ENCODE peak calls at places on chromosomes 6 and 20, in eight cellular contexts. One of them, this sample, is unnamed.

GRCh38 chr6:39952170-39952569 is 17.9 kb upstream of the MOCS1 start:
- DNase-seq in HCT116: no peak
- DNase-seq in A549: no peak
- DNase-seq in K562: no peak
- DNase-seq in H1: no peak
- DNase-seq in HepG2: no peak
- DNase-seq in GM12878: no peak
- DNase-seq in endothelial cell of umbilical vein: no peak
- DNase-seq in this sample: no peak

GRCh38 chr20:57392130-57392445 is 892 bp downstream of the RBM38 start:
- DNase-seq in GM12878: no peak
- DNase-seq in K562: no peak
- DNase-seq in H1: no peak
- DNase-seq in A549: no peak
- DNase-seq in endothelial cell of umbilical vein: no peak
- DNase-seq in HepG2: no peak
- DNase-seq in HCT116: no peak
- DNase-seq in this sample: peak

GRCh38 chr20:4726710-4727391 is 5.1 kb downstream of the PRND start:
- DNase-seq in K562: no peak
- DNase-seq in GM12878: peak
- DNase-seq in H1: no peak
- DNase-seq in HepG2: no peak
- DNase-seq in A549: no peak
- DNase-seq in HCT116: no peak
- DNase-seq in endothelial cell of umbilical vein: peak
- DNase-seq in this sample: peak

GRCh38 chr6:150006961-150007464 is 18.3 kb downstream of the RAET1L start:
- DNase-seq in GM12878: no peak
- DNase-seq in endothelial cell of umbilical vein: no peak
- DNase-seq in H1: no peak
- DNase-seq in HepG2: no peak
- DNase-seq in A549: peak
- DNase-seq in K562: peak
- DNase-seq in HCT116: no peak
- DNase-seq in this sample: peak

GRCh38 chr20:37373020-37373592 is 27.2 kb downstream of the SRC start:
- DNase-seq in endothelial cell of umbilical vein: no peak
- DNase-seq in HCT116: no peak
- DNase-seq in H1: no peak
- DNase-seq in A549: no peak
- DNase-seq in HepG2: no peak
- DNase-seq in GM12878: no peak
- DNase-seq in K562: no peak
- DNase-seq in this sample: no peak

GRCh38 chr6:53216301-53216700 is 67.7 kb upstream of the GCM1 start:
- DNase-seq in H1: no peak
- DNase-seq in A549: no peak
- DNase-seq in HCT116: no peak
- DNase-seq in HepG2: no peak
- DNase-seq in endothelial cell of umbilical vein: no peak
- DNase-seq in K562: no peak
- DNase-seq in GM12878: no peak
- DNase-seq in this sample: peak

GRCh38 chr6:131122007-131122406 is 13.3 kb upstream of the AKAP7 start:
- DNase-seq in H1: no peak
- DNase-seq in HCT116: no peak
- DNase-seq in HepG2: no peak
- DNase-seq in endothelial cell of umbilical vein: no peak
- DNase-seq in GM12878: no peak
- DNase-seq in K562: no peak
- DNase-seq in A549: no peak
- DNase-seq in this sample: no peak

GRCh38 chr6:50939931-50940330 is 121.3 kb downstream of the TFAP2B start:
- DNase-seq in HCT116: no peak
- DNase-seq in K562: no peak
- DNase-seq in H1: no peak
- DNase-seq in GM12878: no peak
- DNase-seq in endothelial cell of umbilical vein: no peak
- DNase-seq in HepG2: no peak
- DNase-seq in A549: no peak
- DNase-seq in this sample: no peak

GRCh38 chr6:50264995-50265571 is 215.4 kb upstream of the DEFB112 start:
- DNase-seq in HCT116: no peak
- DNase-seq in A549: no peak
- DNase-seq in H1: no peak
- DNase-seq in HepG2: peak
- DNase-seq in K562: no peak
- DNase-seq in endothelial cell of umbilical vein: no peak
- DNase-seq in GM12878: no peak
- DNase-seq in this sample: peak

GRCh38 chr6:448296-449056 is 56.9 kb downstream of the IRF4 start:
- DNase-seq in HCT116: no peak
- DNase-seq in endothelial cell of umbilical vein: no peak
- DNase-seq in A549: no peak
- DNase-seq in HepG2: no peak
- DNase-seq in H1: no peak
- DNase-seq in GM12878: no peak
- DNase-seq in K562: no peak
- DNase-seq in this sample: no peak
- TF ChIP-seq MAX in HCT116: no peak
- TF ChIP-seq MAX in endothelial cell of umbilical vein: no peak
- TF ChIP-seq MAX in A549: no peak
- TF ChIP-seq MAX in HepG2: no peak
- TF ChIP-seq MAX in H1: no peak
- TF ChIP-seq MAX in GM12878: no peak
- TF ChIP-seq MAX in K562: no peak
- TF ChIP-seq MAX in this sample: no peak

GRCh38 chr20:46512943-46513844 is at the start of gene ZNF334:
- DNase-seq in A549: no peak
- DNase-seq in endothelial cell of umbilical vein: no peak
- DNase-seq in GM12878: no peak
- DNase-seq in H1: peak
- DNase-seq in HCT116: no peak
- DNase-seq in HepG2: peak
- DNase-seq in K562: peak
- DNase-seq in this sample: peak
- TF ChIP-seq POLR2A in A549: no peak
- TF ChIP-seq POLR2A in endothelial cell of umbilical vein: no peak
- TF ChIP-seq POLR2A in GM12878: peak
- TF ChIP-seq POLR2A in H1: peak
- TF ChIP-seq POLR2A in HCT116: no peak
- TF ChIP-seq POLR2A in HepG2: peak
- TF ChIP-seq POLR2A in K562: no peak
- TF ChIP-seq POLR2A in this sample: no peak

DNA sequence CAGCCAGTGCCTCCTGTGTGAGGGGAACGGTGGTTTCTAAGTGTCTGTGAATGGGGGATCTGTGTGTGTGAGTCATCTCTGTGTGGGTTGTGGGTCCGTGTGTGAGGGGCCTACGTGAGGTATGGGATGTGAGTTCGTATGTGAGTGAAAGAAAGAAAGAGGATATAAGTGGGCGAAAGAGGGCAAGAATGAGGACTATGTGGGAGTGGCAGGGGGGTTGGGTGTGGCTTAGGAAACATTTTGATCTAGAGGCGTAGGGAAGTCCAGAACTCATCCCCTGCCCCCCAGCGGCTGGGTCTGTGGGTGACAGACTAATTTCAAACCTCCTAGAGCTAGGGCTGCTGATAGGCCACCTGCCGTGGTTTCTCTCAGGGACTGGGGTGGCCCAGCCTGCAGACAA is 35.5 kb downstream of the DHX35 start:
- DNase-seq in H1: no peak
- DNase-seq in endothelial cell of umbilical vein: no peak
- DNase-seq in GM12878: peak
- DNase-seq in HepG2: no peak
- DNase-seq in K562: peak
- DNase-seq in A549: no peak
- DNase-seq in HCT116: no peak
- DNase-seq in this sample: peak
- TF ChIP-seq MAX in H1: no peak
- TF ChIP-seq MAX in endothelial cell of umbilical vein: no peak
- TF ChIP-seq MAX in GM12878: no peak
- TF ChIP-seq MAX in HepG2: no peak
- TF ChIP-seq MAX in K562: no peak
- TF ChIP-seq MAX in A549: no peak
- TF ChIP-seq MAX in HCT116: no peak
- TF ChIP-seq MAX in this sample: no peak

DNA sequence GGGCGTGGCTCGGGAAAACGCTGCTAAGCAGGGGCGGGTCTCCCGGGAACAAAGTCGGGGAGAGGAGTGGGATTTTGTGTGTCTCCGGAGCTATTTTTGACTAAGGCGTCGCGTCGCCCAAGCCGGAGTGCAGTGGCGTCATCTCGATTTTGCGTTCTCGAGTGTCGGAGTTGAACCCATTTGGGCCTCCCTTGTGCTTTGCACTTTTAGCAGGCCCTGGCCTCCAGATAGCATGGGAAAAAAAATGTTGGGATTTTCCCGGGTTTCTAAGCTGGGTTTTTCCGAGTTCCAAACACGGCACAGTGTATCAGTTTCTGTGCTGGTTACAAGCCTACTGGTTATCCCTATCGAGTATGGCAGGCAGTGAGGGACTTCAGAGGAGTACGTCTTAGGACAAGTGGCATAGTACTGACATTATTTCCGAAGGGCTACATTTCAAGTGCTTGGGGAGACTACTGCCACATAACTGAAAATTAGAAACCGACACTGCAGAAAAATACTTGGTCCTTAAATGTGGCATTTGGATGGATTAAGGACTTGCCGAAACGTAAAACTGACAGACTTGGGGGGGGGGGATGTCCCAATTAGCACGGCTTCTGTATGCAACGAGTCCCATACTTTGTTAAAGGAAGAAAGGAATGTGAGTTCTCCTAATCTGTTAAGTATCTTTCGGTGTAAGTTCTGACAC is 70.1 kb downstream of the HFE start:
- DNase-seq in GM12878: no peak
- DNase-seq in H1: peak
- DNase-seq in A549: no peak
- DNase-seq in K562: peak
- DNase-seq in HepG2: no peak
- DNase-seq in HCT116: no peak
- DNase-seq in endothelial cell of umbilical vein: peak
- DNase-seq in this sample: peak
- TF ChIP-seq POLR2A in GM12878: peak
- TF ChIP-seq POLR2A in H1: peak
- TF ChIP-seq POLR2A in A549: peak
- TF ChIP-seq POLR2A in K562: peak
- TF ChIP-seq POLR2A in HepG2: peak
- TF ChIP-seq POLR2A in HCT116: peak
- TF ChIP-seq POLR2A in endothelial cell of umbilical vein: peak
- TF ChIP-seq POLR2A in this sample: peak

GRCh38 chr6:32401564-32401963 is 5.4 kb downstream of the BTNL2 start:
- DNase-seq in HCT116: no peak
- DNase-seq in H1: no peak
- DNase-seq in endothelial cell of umbilical vein: no peak
- DNase-seq in GM12878: no peak
- DNase-seq in A549: no peak
- DNase-seq in HepG2: no peak
- DNase-seq in K562: no peak
- DNase-seq in this sample: no peak
- TF ChIP-seq MAX in HCT116: no peak
- TF ChIP-seq MAX in H1: no peak
- TF ChIP-seq MAX in endothelial cell of umbilical vein: no peak
- TF ChIP-seq MAX in GM12878: no peak
- TF ChIP-seq MAX in A549: no peak
- TF ChIP-seq MAX in HepG2: no peak
- TF ChIP-seq MAX in K562: no peak
- TF ChIP-seq MAX in this sample: no peak

GRCh38 chr6:41705329-41705995 is 29.9 kb downstream of the TFEB start:
- DNase-seq in GM12878: no peak
- DNase-seq in endothelial cell of umbilical vein: no peak
- DNase-seq in HepG2: no peak
- DNase-seq in K562: no peak
- DNase-seq in HCT116: no peak
- DNase-seq in A549: no peak
- DNase-seq in H1: no peak
- DNase-seq in this sample: no peak

GRCh38 chr6:41707565-41708200 is 27.7 kb downstream of the TFEB start:
- DNase-seq in H1: no peak
- DNase-seq in GM12878: no peak
- DNase-seq in A549: no peak
- DNase-seq in K562: no peak
- DNase-seq in HepG2: no peak
- DNase-seq in endothelial cell of umbilical vein: no peak
- DNase-seq in HCT116: no peak
- DNase-seq in this sample: peak

GRCh38 chr6:41704656-41705328 is 30.6 kb downstream of the TFEB start:
- DNase-seq in endothelial cell of umbilical vein: no peak
- DNase-seq in HCT116: no peak
- DNase-seq in K562: no peak
- DNase-seq in H1: no peak
- DNase-seq in HepG2: no peak
- DNase-seq in A549: no peak
- DNase-seq in GM12878: no peak
- DNase-seq in this sample: no peak

GRCh38 chr6:41706876-41707564 is 28.4 kb downstream of the TFEB start:
- DNase-seq in A549: no peak
- DNase-seq in endothelial cell of umbilical vein: no peak
- DNase-seq in HepG2: no peak
- DNase-seq in K562: no peak
- DNase-seq in HCT116: no peak
- DNase-seq in GM12878: no peak
- DNase-seq in H1: no peak
- DNase-seq in this sample: peak

DNA sequence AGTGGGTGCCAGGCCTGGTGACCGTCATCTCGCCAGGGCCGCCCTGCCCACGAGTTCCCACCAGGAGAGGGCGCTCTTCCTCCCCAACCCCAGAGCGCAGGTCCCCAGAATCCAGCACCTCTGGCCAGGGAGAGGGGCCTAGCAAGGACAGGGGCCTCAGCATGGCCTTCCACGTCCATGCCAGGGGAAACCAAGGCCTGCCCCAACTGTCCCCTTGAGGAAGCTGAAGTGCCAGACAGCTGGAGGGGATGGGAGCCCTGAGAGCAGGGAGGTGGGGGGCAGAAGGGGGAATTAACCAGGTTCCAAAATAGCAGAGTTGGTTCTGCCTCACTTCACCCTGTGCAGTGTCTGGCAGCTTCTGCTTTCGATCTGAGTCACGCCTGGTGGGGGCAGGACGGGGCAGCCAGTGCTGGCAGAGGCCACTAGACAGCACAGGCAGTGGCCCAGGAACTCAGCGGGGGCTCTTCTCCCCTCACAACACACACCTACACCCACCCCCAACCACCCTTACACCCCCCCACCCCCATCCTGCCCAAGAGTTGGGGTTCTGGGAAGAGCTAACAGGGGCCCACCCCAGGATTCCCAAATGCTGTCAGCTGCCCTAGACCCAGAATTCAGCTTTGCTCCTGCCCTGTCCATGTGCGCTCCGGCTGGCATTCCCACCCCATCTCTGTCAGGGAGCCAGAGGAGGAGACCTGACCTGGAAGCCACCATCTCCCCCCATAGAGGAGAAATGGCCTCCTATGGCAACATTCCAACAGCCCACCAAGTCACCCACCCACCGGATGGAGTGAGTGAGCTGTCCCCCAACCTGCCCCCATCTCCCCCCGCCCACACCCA is 29.2 kb downstream of the TFEB start:
- DNase-seq in GM12878: peak
- DNase-seq in HCT116: no peak
- DNase-seq in K562: peak
- DNase-seq in HepG2: peak
- DNase-seq in endothelial cell of umbilical vein: peak
- DNase-seq in A549: peak
- DNase-seq in H1: peak
- DNase-seq in this sample: peak
- TF ChIP-seq POLR2A in GM12878: peak
- TF ChIP-seq POLR2A in HCT116: no peak
- TF ChIP-seq POLR2A in K562: no peak
- TF ChIP-seq POLR2A in HepG2: no peak
- TF ChIP-seq POLR2A in endothelial cell of umbilical vein: no peak
- TF ChIP-seq POLR2A in A549: no peak
- TF ChIP-seq POLR2A in H1: no peak
- TF ChIP-seq POLR2A in this sample: no peak

GRCh38 chr6:132843316-132844040 is 29.1 kb downstream of the RPS12 start:
- DNase-seq in endothelial cell of umbilical vein: no peak
- DNase-seq in H1: no peak
- DNase-seq in HCT116: no peak
- DNase-seq in K562: no peak
- DNase-seq in A549: no peak
- DNase-seq in GM12878: no peak
- DNase-seq in HepG2: peak
- DNase-seq in this sample: no peak
- TF ChIP-seq MAX in endothelial cell of umbilical vein: no peak
- TF ChIP-seq MAX in H1: no peak
- TF ChIP-seq MAX in HCT116: no peak
- TF ChIP-seq MAX in K562: no peak
- TF ChIP-seq MAX in A549: no peak
- TF ChIP-seq MAX in GM12878: no peak
- TF ChIP-seq MAX in HepG2: no peak
- TF ChIP-seq MAX in this sample: no peak

This sample was measured in NB4.